ENCODE peak calls at places on chromosomes 4 and X, in five cellular contexts. L is stimulated activated CD8-positive, alpha-beta memory T cell treated with anti-CD3 and anti-CD28 coated beads, Interleukin-7, amount 100 ng/mL, for 24 hours; P is naive thymus-derived CD4-positive, alpha-beta T cell; M is germinal center; I is Right ventricle myocardium superior. A is an unnamed sample.
A peak's percentile ranks its signal among the peaks of the same experiment; 100 is the strongest.

GRCh38 chr4:98838977-98839618 is 89.8 kb downstream of the EIF4E start:
- DNase-seq in I (no peak), P (no peak), M (no peak), L (no peak), A (peak; percentile 45)

GRCh38 chrX:41148553-41148952 is 63.3 kb downstream of the USP9X start:
- DNase-seq in L (no peak), M (no peak), P (no peak), I (no peak), A (peak; percentile 52)

GRCh38 chr4:134531013-134531412 is 329.4 kb upstream of the PABPC4L start:
- DNase-seq in P (no peak), M (no peak), L (no peak), I (no peak), A (no peak)

GRCh38 chr4:7396186-7396585 is 38.5 kb downstream of the PSAPL1 start:
- DNase-seq in L (no peak), P (no peak), M (no peak), I (no peak), A (no peak)

GRCh38 chrX:138057883-138058282 is 492.0 kb downstream of the ZIC3 start:
- DNase-seq in P (no peak), I (no peak), L (no peak), M (no peak), A (no peak)

GRCh38 chr4:130393246-130394041 is 1297.5 kb downstream of the C4orf33 start:
- DNase-seq in P (no peak), I (no peak), L (no peak), M (no peak), A (no peak)

GRCh38 chrX:131513159-131513914 is 30.5 kb upstream of the OR13H1 start:
- DNase-seq in L (no peak), M (no peak), I (no peak), P (no peak), A (no peak)

GRCh38 chrX:103362504-103362903 is 6.2 kb downstream of the TCEAL9 start:
- DNase-seq in L (no peak), M (no peak), I (no peak), P (no peak), A (peak; percentile 54)

GRCh38 chrX:40154229-40154852 is 56.6 kb upstream of the BCOR start:
- DNase-seq in L (no peak), I (peak; percentile 56), M (no peak), P (no peak), A (no peak)

GRCh38 chr4:144449623-144450022 is 196.3 kb upstream of the HHIP start:
- DNase-seq in L (no peak), I (peak; percentile 46), P (no peak), M (no peak), A (peak; percentile 2)

GRCh38 chr4:176635372-176636261 is 157.1 kb downstream of the VEGFC start:
- DNase-seq in P (no peak), I (no peak), L (no peak), M (no peak), A (peak; percentile 89)

GRCh38 chrX:13029831-13030771 is 14.3 kb downstream of the FAM9C start:
- DNase-seq in L (no peak), P (peak; percentile 15), I (no peak), M (no peak), A (no peak)

GRCh38 chrX:57930051-57930450 is 19.8 kb upstream of the ZXDA start:
- DNase-seq in L (no peak), I (no peak), M (no peak), P (no peak), A (peak; percentile 74)

GRCh38 chr4:42892413-42892812 is at the start of gene GRXCR1:
- DNase-seq in I (no peak), L (no peak), P (no peak), M (no peak), A (no peak)

GRCh38 chr4:6309755-6310154 is 40.1 kb downstream of the WFS1 start:
- DNase-seq in I (no peak), P (no peak), L (no peak), M (no peak), A (no peak)

GRCh38 chrX:65871671-65872311 is 168.1 kb downstream of the VSIG4 start:
- DNase-seq in L (no peak), M (no peak), P (no peak), I (peak; percentile 43), A (peak; percentile 87)

GRCh38 chrX:19958530-19959486 is 32.1 kb downstream of the BCLAF3 start:
- DNase-seq in I (no peak), L (no peak), P (no peak), M (no peak), A (peak; percentile 26)

GRCh38 chr4:56681158-56681848 is at the start of gene HOPX:
- DNase-seq in M (peak; percentile 21), L (peak; percentile 33), P (no peak), I (peak; percentile 50), A (peak; percentile 86)

GRCh38 chr4:113499166-113499565 is 262.4 kb downstream of the CAMK2D start:
- DNase-seq in M (no peak), P (no peak), I (no peak), L (no peak), A (no peak)